ENCODE peak calls at places on chromosomes 2 and 18, in four cellular contexts. One of them, this sample, is unnamed.

GRCh38 chr2:193963472-193964119 is 1693.4 kb upstream of the SLC39A10 start:
- DNase-seq in NCI-H2171 treated with DMSO at 0.1 percent for 48 hours: peak
- DNase-seq in activated CD4-positive, alpha-beta T cell treated with anti-CD3 and anti-CD28 coated beads, Interleukin-2, amount 10 ng/mL, durations not matched to agents 7 days and 5 days: no peak
- DNase-seq in NCI-H446: no peak
- DNase-seq in this sample: peak

GRCh38 chr2:109396338-109397180 is 217.2 kb downstream of the SEPTIN10 start:
- DNase-seq in NCI-H2171 treated with DMSO at 0.1 percent for 48 hours: no peak
- DNase-seq in activated CD4-positive, alpha-beta T cell treated with anti-CD3 and anti-CD28 coated beads, Interleukin-2, amount 10 ng/mL, durations not matched to agents 7 days and 5 days: no peak
- DNase-seq in NCI-H446: no peak
- DNase-seq in this sample: no peak

GRCh38 chr18:73638709-73639108 is 508.9 kb downstream of the FBXO15 start:
- DNase-seq in NCI-H2171 treated with DMSO at 0.1 percent for 48 hours: no peak
- DNase-seq in activated CD4-positive, alpha-beta T cell treated with anti-CD3 and anti-CD28 coated beads, Interleukin-2, amount 10 ng/mL, durations not matched to agents 7 days and 5 days: no peak
- DNase-seq in NCI-H446: no peak
- DNase-seq in this sample: no peak

GRCh38 chr2:186853871-186854435 is 5.0 kb upstream of the ZSWIM2 start:
- DNase-seq in NCI-H2171 treated with DMSO at 0.1 percent for 48 hours: no peak
- DNase-seq in activated CD4-positive, alpha-beta T cell treated with anti-CD3 and anti-CD28 coated beads, Interleukin-2, amount 10 ng/mL, durations not matched to agents 7 days and 5 days: no peak
- DNase-seq in NCI-H446: no peak
- DNase-seq in this sample: no peak

GRCh38 chr2:45274190-45274926 is 265.1 kb upstream of the SIX2 start:
- DNase-seq in NCI-H2171 treated with DMSO at 0.1 percent for 48 hours: peak
- DNase-seq in activated CD4-positive, alpha-beta T cell treated with anti-CD3 and anti-CD28 coated beads, Interleukin-2, amount 10 ng/mL, durations not matched to agents 7 days and 5 days: no peak
- DNase-seq in NCI-H446: no peak
- DNase-seq in this sample: no peak

GRCh38 chr18:11258014-11258413 is 108.6 kb upstream of the PIEZO2 start:
- DNase-seq in NCI-H2171 treated with DMSO at 0.1 percent for 48 hours: no peak
- DNase-seq in activated CD4-positive, alpha-beta T cell treated with anti-CD3 and anti-CD28 coated beads, Interleukin-2, amount 10 ng/mL, durations not matched to agents 7 days and 5 days: no peak
- DNase-seq in NCI-H446: no peak
- DNase-seq in this sample: no peak

GRCh38 chr2:161039071-161039470 is 121.2 kb upstream of the TANK start:
- DNase-seq in NCI-H2171 treated with DMSO at 0.1 percent for 48 hours: no peak
- DNase-seq in activated CD4-positive, alpha-beta T cell treated with anti-CD3 and anti-CD28 coated beads, Interleukin-2, amount 10 ng/mL, durations not matched to agents 7 days and 5 days: no peak
- DNase-seq in NCI-H446: no peak
- DNase-seq in this sample: no peak

GRCh38 chr2:80242355-80242910 is 62.1 kb downstream of the LRRTM1 start:
- DNase-seq in NCI-H2171 treated with DMSO at 0.1 percent for 48 hours: no peak
- DNase-seq in activated CD4-positive, alpha-beta T cell treated with anti-CD3 and anti-CD28 coated beads, Interleukin-2, amount 10 ng/mL, durations not matched to agents 7 days and 5 days: no peak
- DNase-seq in NCI-H446: no peak
- DNase-seq in this sample: no peak

GRCh38 chr18:56298935-56299334 is 339.5 kb downstream of the TXNL1 start:
- DNase-seq in NCI-H2171 treated with DMSO at 0.1 percent for 48 hours: peak
- DNase-seq in activated CD4-positive, alpha-beta T cell treated with anti-CD3 and anti-CD28 coated beads, Interleukin-2, amount 10 ng/mL, durations not matched to agents 7 days and 5 days: no peak
- DNase-seq in NCI-H446: no peak
- DNase-seq in this sample: no peak

GRCh38 chr2:86038291-86039081 is 67.2 kb downstream of the POLR1A start:
- DNase-seq in NCI-H2171 treated with DMSO at 0.1 percent for 48 hours: no peak
- DNase-seq in activated CD4-positive, alpha-beta T cell treated with anti-CD3 and anti-CD28 coated beads, Interleukin-2, amount 10 ng/mL, durations not matched to agents 7 days and 5 days: peak
- DNase-seq in NCI-H446: no peak
- DNase-seq in this sample: no peak

GRCh38 chr2:37020887-37021796 is 54.8 kb upstream of the STRN start:
- DNase-seq in NCI-H2171 treated with DMSO at 0.1 percent for 48 hours: no peak
- DNase-seq in activated CD4-positive, alpha-beta T cell treated with anti-CD3 and anti-CD28 coated beads, Interleukin-2, amount 10 ng/mL, durations not matched to agents 7 days and 5 days: no peak
- DNase-seq in NCI-H446: no peak
- DNase-seq in this sample: no peak

GRCh38 chr2:198534756-198535155 is 730.4 kb downstream of the PLCL1 start:
- DNase-seq in NCI-H2171 treated with DMSO at 0.1 percent for 48 hours: no peak
- DNase-seq in activated CD4-positive, alpha-beta T cell treated with anti-CD3 and anti-CD28 coated beads, Interleukin-2, amount 10 ng/mL, durations not matched to agents 7 days and 5 days: no peak
- DNase-seq in NCI-H446: no peak
- DNase-seq in this sample: no peak

GRCh38 chr2:145652992-145653545 is 1133.2 kb upstream of the ZEB2 start:
- DNase-seq in NCI-H2171 treated with DMSO at 0.1 percent for 48 hours: peak
- DNase-seq in activated CD4-positive, alpha-beta T cell treated with anti-CD3 and anti-CD28 coated beads, Interleukin-2, amount 10 ng/mL, durations not matched to agents 7 days and 5 days: no peak
- DNase-seq in NCI-H446: no peak
- DNase-seq in this sample: no peak

GRCh38 chr2:158319269-158319668 is 137.3 kb downstream of the CCDC148 start:
- DNase-seq in NCI-H2171 treated with DMSO at 0.1 percent for 48 hours: no peak
- DNase-seq in activated CD4-positive, alpha-beta T cell treated with anti-CD3 and anti-CD28 coated beads, Interleukin-2, amount 10 ng/mL, durations not matched to agents 7 days and 5 days: no peak
- DNase-seq in NCI-H446: no peak
- DNase-seq in this sample: no peak

GRCh38 chr18:45355944-45356520 is 259.2 kb upstream of the SLC14A2 start:
- DNase-seq in NCI-H2171 treated with DMSO at 0.1 percent for 48 hours: no peak
- DNase-seq in activated CD4-positive, alpha-beta T cell treated with anti-CD3 and anti-CD28 coated beads, Interleukin-2, amount 10 ng/mL, durations not matched to agents 7 days and 5 days: no peak
- DNase-seq in NCI-H446: no peak
- DNase-seq in this sample: no peak

GRCh38 chr2:112161431-112162145 is 23.4 kb downstream of the FBLN7 start:
- DNase-seq in NCI-H2171 treated with DMSO at 0.1 percent for 48 hours: peak
- DNase-seq in activated CD4-positive, alpha-beta T cell treated with anti-CD3 and anti-CD28 coated beads, Interleukin-2, amount 10 ng/mL, durations not matched to agents 7 days and 5 days: no peak
- DNase-seq in NCI-H446: no peak
- DNase-seq in this sample: no peak

GRCh38 chr18:36312806-36313395 is 15.4 kb downstream of the FHOD3 start:
- DNase-seq in NCI-H2171 treated with DMSO at 0.1 percent for 48 hours: no peak
- DNase-seq in activated CD4-positive, alpha-beta T cell treated with anti-CD3 and anti-CD28 coated beads, Interleukin-2, amount 10 ng/mL, durations not matched to agents 7 days and 5 days: no peak
- DNase-seq in NCI-H446: no peak
- DNase-seq in this sample: no peak

GRCh38 chr18:11937874-11938478 is 29.9 kb upstream of the MPPE1 start:
- DNase-seq in NCI-H2171 treated with DMSO at 0.1 percent for 48 hours: peak
- DNase-seq in activated CD4-positive, alpha-beta T cell treated with anti-CD3 and anti-CD28 coated beads, Interleukin-2, amount 10 ng/mL, durations not matched to agents 7 days and 5 days: peak
- DNase-seq in NCI-H446: peak
- DNase-seq in this sample: peak

This sample was measured in erythroblast.